ENCODE peak calls at places on chromosomes 5 and 9, in nine cellular contexts. A is K562, X is HCT116, I is upper lobe of left lung, W is sigmoid colon, S is suprapubic skin, H is spleen, F is endothelial cell of umbilical vein, O is breast epithelium. K is an unnamed sample.
A peak's percentile ranks its signal among the peaks of the same experiment; 100 is the strongest.

GRCh38 chr9:125271081-125271480 is 9.5 kb downstream of the GAPVD1 start:
- DNase-seq in F (no peak), S (no peak), W (no peak), X (no peak), I (no peak), O (no peak), A (no peak), H (no peak), K (no peak)

GRCh38 chr9:77589046-77589795 is 58.9 kb downstream of the GNA14 start:
- DNase-seq in O (no peak), I (no peak), A (no peak), S (no peak), X (no peak), H (no peak), F (no peak), W (no peak), K (peak; percentile 63)

GRCh38 chr5:176676361-176676824 is 29.1 kb downstream of the TSPAN17 start:
- DNase-seq in S (no peak), A (peak; percentile 84), I (no peak), O (no peak), X (peak; percentile 32), H (no peak), F (no peak), W (no peak), K (no peak)

GRCh38 chr9:68998812-68999211 is 15.1 kb downstream of the PRKACG start:
- DNase-seq in I (no peak), O (no peak), H (no peak), A (peak; percentile 36), F (no peak), S (no peak), X (no peak), W (no peak), K (no peak)

GRCh38 chr9:5743109-5743508 is 89.8 kb downstream of the ERMP1 start:
- DNase-seq in O (no peak), X (no peak), H (no peak), W (no peak), S (no peak), A (no peak), F (no peak), I (no peak), K (no peak)

GRCh38 chr5:15902050-15902449 is 277.5 kb downstream of the MARCHF11 start:
- DNase-seq in H (no peak), O (no peak), A (no peak), I (no peak), F (no peak), X (no peak), W (no peak), S (no peak), K (no peak)

GRCh38 chr5:180787025-180787424 is 15.6 kb downstream of the MGAT1 start:
- DNase-seq in F (peak; percentile 33), S (no peak), X (no peak), O (no peak), H (peak; percentile 72), I (peak; percentile 58), W (no peak), A (no peak), K (no peak)

GRCh38 chr5:95956900-95957293 is 4.8 kb downstream of the ELL2 start:
- DNase-seq in F (no peak), H (no peak), I (no peak), O (no peak), W (no peak), A (no peak), S (no peak), X (no peak), K (no peak)

GRCh38 chr5:68288756-68289134 is 73.2 kb downstream of the PIK3R1 start:
- DNase-seq in A (peak; percentile 37), I (no peak), S (no peak), F (no peak), O (no peak), X (no peak), W (peak; percentile 69), H (no peak), K (no peak)
- TF ChIP-seq POLR2AphosphoS5 in A (no peak), I (no peak), S (no peak), F (no peak), O (no peak), X (no peak), W (peak; percentile 8), H (no peak), K (no peak)

GRCh38 chr5:32690153-32690552 is 21.0 kb upstream of the NPR3 start:
- DNase-seq in H (no peak), X (no peak), A (no peak), F (no peak), S (no peak), I (no peak), O (no peak), W (no peak), K (no peak)
- TF ChIP-seq CTCF in H (no peak), X (no peak), A (peak; percentile 47), F (peak; percentile 22), S (no peak), I (no peak), O (no peak), W (no peak), K (no peak)

DNA sequence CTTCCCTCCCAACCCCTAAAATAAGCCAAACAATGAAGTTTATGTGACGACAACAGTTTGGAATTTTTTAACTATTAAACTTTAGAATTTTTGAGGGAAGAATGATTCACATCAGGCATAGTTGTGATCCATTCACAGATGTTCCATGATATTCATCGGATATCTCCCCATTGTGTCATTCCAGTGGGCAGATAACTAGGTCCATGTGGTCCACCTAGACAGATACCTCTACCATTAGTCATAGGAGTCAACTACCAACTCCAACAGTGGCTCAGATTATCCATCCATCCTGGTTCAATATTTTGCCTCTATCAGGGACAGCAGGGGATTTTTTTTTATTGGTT is 283.0 kb downstream of the ADAMTS6 start:
- DNase-seq in F (peak; percentile 90), X (no peak), H (no peak), A (no peak), I (no peak), S (no peak), O (no peak), W (no peak), K (no peak)
- TF ChIP-seq POLR2AphosphoS5 in F (peak; percentile 85), X (no peak), H (no peak), A (no peak), I (no peak), S (no peak), O (no peak), W (no peak), K (no peak)

GRCh38 chr5:116572375-116573278 is 2.0 kb downstream of the SEMA6A start:
- DNase-seq in H (peak; percentile 82), F (peak; percentile 25), W (peak; percentile 76), S (peak; percentile 84), A (no peak), I (peak; percentile 83), O (peak; percentile 57), X (no peak), K (peak; percentile 56)
- TF ChIP-seq CTCF in H (no peak), F (no peak), W (no peak), S (no peak), A (no peak), I (no peak), O (no peak), X (no peak), K (no peak)

GRCh38 chr5:56569051-56569450 is 246.3 kb upstream of the MAP3K1 start:
- DNase-seq in F (peak; percentile 39), X (no peak), A (no peak), S (no peak), H (no peak), O (no peak), I (no peak), W (no peak), K (no peak)

GRCh38 chr5:56565693-56566092 is 249.7 kb upstream of the MAP3K1 start:
- DNase-seq in O (no peak), W (no peak), A (no peak), X (no peak), S (no peak), I (no peak), F (no peak), H (no peak), K (no peak)

GRCh38 chr5:56567278-56567677 is 248.1 kb upstream of the MAP3K1 start:
- DNase-seq in W (no peak), I (no peak), H (no peak), S (no peak), O (no peak), X (no peak), A (no peak), F (no peak), K (no peak)

GRCh38 chr5:56564451-56565223 is 250.7 kb upstream of the MAP3K1 start:
- DNase-seq in F (no peak), I (no peak), X (no peak), A (no peak), H (no peak), W (no peak), S (no peak), O (no peak), K (no peak)

DNA sequence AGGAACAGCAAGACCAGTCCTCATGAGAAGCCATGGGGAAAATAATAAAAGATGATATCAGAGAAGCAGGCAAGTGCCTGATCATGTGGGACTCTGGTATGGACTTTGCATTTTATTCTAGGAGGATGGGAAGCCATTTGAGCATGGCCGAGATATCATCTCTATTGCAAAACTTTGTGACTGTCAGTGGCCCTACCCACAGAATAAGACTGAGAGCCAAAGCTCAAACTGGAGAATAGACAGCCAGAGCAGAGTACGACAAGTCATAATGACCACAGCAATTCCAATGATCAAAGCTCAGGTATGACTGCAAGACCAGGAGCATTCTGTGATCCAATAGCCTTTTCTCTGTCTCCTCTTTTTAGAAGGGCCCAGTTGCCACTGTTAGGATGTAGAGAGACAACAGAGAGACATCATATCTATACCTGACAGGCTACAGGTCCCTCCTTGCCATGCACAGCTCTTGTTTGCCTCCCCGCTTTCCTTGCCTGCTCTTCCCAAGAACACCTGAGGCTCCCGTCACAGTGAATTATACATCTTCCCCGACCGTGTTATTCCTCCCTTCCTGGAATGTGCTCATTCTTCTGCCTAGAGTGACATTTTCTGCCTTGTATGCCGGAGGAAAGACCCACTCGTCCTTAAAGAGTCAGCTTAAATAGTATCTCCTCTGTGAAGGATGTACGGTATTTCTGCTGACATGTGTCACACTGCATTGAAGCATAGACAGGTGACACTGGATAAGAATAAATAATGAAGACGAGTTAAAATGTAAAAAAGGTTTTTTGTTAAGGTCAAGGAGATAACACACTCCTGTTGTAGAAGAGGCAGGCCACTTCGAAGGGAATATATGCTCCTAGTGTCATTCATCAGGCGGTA is 248.7 kb upstream of the MAP3K1 start:
- DNase-seq in F (no peak), S (no peak), I (no peak), H (no peak), W (no peak), O (no peak), X (no peak), A (no peak), K (no peak)
- TF ChIP-seq POLR2AphosphoS5 in F (no peak), S (no peak), I (no peak), H (no peak), W (no peak), O (no peak), X (no peak), A (no peak), K (no peak)

GRCh38 chr5:132221781-132222648 is 5.6 kb downstream of the P4HA2 start:
- DNase-seq in X (no peak), F (peak; percentile 41), O (no peak), S (no peak), H (peak; percentile 41), I (no peak), W (peak; percentile 94), A (no peak), K (peak; percentile 42)
- TF ChIP-seq CTCF in X (no peak), F (peak; percentile 2), O (no peak), S (no peak), H (no peak), I (no peak), W (no peak), A (no peak), K (no peak)

K was measured in transverse colon.